ENCODE peak calls at places on chromosomes 1 and 21, in six cellular contexts. I is GM12878, P is hepatocyte, X is mammary epithelial cell, H is GM23338, Z is A673. V is an unnamed sample.
A peak's percentile ranks its signal among the peaks of the same experiment; 100 is the strongest.

GRCh38 chr1:50246869-50247268 is 138.1 kb downstream of the ELAVL4 start:
- DNase-seq in P (no peak), I (no peak), Z (no peak), X (no peak), H (no peak), V (no peak)

GRCh38 chr21:25831300-25831699 is 96.5 kb downstream of the GABPA start:
- DNase-seq in H (no peak), Z (no peak), X (no peak), P (no peak), I (no peak), V (no peak)

GRCh38 chr21:43269461-43269860 is 100.7 kb downstream of the CRYAA start:
- DNase-seq in P (no peak), H (peak; percentile 59), X (no peak), I (no peak), Z (peak; percentile 28), V (no peak)

GRCh38 chr1:47866631-47867446 is 130.3 kb downstream of the TRABD2B start:
- DNase-seq in Z (no peak), P (peak; percentile 56), I (no peak), X (no peak), H (no peak), V (no peak)

GRCh38 chr1:65230741-65231439 is 78.5 kb upstream of the DNAJC6 start:
- DNase-seq in I (no peak), Z (no peak), H (no peak), X (no peak), P (no peak), V (no peak)

GRCh38 chr1:90730247-90731022 is 13.3 kb upstream of the BARHL2 start:
- DNase-seq in I (no peak), X (no peak), Z (peak; percentile 75), H (peak; percentile 52), P (no peak), V (no peak)

GRCh38 chr1:31412732-31413404 is at the start of gene SERINC2:
- DNase-seq in H (peak; percentile 84), Z (no peak), P (peak; percentile 89), I (no peak), X (peak; percentile 61), V (no peak)

GRCh38 chr1:112504666-112505399 is 3.9 kb upstream of the WNT2B start:
- DNase-seq in X (no peak), P (peak; percentile 25), I (no peak), Z (no peak), H (peak; percentile 27), V (no peak)

GRCh38 chr1:106055900-106056299 is 1000.6 kb upstream of the PRMT6 start:
- DNase-seq in H (no peak), P (peak; percentile 6), I (no peak), X (no peak), Z (peak; percentile 3), V (no peak)

GRCh38 chr1:216750962-216751361 is 27.7 kb upstream of the ESRRG start:
- DNase-seq in H (no peak), I (no peak), X (no peak), Z (no peak), P (no peak), V (no peak)

GRCh38 chr1:21670059-21670881 is 1.1 kb upstream of the RAP1GAP start:
- DNase-seq in P (no peak), Z (no peak), I (no peak), X (no peak), H (peak; percentile 49), V (no peak)

GRCh38 chr1:21670956-21671902 is 2.1 kb upstream of the RAP1GAP start:
- DNase-seq in I (no peak), X (no peak), P (no peak), Z (no peak), H (no peak), V (no peak)

GRCh38 chr1:21669033-21669286 is 197 bp downstream of the RAP1GAP start:
- DNase-seq in P (no peak), H (no peak), Z (no peak), X (no peak), I (no peak), V (no peak)

GRCh38 chr1:21668232-21669032 is 725 bp downstream of the RAP1GAP start:
- DNase-seq in X (no peak), Z (no peak), H (peak; percentile 41), P (no peak), I (no peak), V (no peak)

DNA sequence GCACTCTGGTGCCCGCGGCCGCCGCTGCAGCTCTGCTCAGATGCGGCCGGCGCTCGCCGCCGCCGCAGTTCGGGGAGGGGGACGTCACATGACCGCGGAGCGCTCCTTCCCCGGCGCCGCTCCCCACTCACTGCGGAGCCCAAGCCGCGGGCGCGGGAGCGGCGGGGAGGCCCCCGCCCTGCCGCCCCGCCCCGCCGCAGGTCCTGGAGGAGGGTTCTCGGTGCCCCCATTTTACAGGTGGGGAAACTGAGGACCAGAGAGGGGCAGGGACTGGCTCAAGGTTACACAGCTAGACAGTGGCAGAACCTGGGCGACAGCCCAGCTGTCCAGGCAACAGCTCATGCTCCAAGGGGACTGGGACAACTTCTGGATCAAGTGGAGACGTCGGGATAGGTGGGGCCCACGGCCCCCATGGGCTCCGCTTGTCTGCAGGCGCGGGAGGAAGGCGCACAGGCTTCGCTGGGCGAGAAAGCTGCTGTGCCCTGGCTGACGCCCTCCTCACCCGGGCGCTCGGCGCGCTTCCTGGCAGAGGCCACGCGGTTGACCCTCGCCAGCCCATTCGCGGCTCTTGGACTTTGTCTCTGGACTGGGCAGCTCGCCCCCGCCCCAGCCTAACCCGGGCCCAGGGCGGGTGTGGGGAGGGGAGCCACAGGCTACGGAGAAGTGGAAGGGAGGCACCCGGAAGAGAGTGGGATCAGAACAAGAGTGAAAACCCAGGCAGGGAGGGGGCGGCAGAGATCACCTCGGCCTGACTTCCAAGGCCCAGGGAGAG is at the start of gene RAP1GAP:
- DNase-seq in I (no peak), P (peak; percentile 83), X (no peak), Z (peak; percentile 45), H (peak; percentile 78), V (no peak)
- H3K4me3 ChIP-seq in I (no peak within 1 kb of the TSS), P (peak within 1 kb of the TSS; percentile 75), X (no peak within 1 kb of the TSS), Z (peak within 1 kb of the TSS; percentile 68), H (peak within 1 kb of the TSS; percentile 83), V (no peak within 1 kb of the TSS)

DNA sequence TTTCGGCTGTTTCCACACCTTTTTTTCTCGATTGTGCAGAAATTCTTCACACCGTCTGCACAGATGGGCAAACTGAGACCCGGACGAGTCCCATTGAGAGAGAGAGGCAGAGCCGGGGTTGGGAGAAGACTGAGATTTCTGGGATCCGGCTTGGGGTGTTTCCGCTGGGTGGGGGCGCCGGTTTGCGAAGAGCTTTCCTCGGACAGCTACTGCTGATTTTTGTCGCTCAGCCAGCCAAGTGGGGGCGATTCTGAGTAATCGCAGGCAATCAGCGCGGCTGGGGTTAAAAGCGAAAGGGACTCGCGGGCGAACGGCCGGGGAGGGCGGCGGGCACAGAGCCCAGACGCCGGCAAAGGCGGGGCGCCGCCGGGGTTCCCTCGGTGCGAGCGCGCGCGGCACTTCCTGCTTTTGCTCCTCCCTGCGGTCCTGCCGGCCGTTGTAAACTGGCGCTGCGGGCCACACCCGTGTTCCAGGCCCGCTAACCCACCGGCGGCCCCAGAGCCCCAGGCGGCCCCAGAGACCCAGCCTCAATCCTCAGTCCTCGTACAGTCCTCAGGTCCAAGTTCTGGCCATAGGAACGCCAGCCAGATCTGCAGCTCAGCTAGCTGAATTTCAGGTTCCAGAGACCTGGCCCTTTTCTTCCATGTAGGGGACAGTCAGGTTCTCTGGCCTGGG is 32.4 kb upstream of the JUN start:
- DNase-seq in I (peak; percentile 53), Z (peak; percentile 84), X (peak; percentile 84), P (peak; percentile 94), H (peak; percentile 87), V (peak; percentile 85)
- TF ChIP-seq CTCF in I (peak; percentile 22), Z (peak; percentile 17), X (peak; percentile 25), P (no peak), H (no peak), V (no peak)

DNA sequence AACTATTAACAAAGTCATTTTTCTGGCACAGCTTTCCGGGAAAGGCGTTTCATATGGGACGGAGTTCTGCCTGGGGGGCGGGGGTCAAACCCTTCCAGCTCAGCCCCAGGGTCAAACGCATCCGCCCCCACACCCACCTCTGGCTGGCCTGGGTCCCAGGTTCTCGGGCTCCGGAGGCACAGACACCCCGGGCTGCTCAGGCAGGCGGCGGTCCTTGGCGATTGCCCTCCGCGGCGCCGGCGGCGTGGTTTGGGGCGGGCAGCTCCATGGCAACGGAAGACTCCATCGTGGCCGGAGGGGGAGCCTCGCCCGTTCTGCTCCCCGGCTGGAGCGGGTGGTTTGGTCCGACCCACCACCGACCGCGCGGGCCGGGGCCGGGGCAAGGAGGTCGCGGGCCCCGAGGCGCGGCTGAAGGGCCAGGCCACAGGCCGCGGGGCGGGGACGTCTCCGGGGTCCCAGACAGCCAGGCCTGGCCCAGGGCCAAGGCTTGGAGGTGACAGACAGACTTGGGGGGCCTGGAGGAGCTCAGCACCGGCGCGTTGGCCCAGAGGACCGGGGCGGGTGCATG is at the start of gene CFAP74:
- DNase-seq in H (peak; percentile 93), X (no peak), Z (peak; percentile 44), I (no peak), P (peak; percentile 76), V (peak; percentile 29)
- TF ChIP-seq EZH2 in H (no peak), X (no peak), Z (peak; percentile 55), I (no peak), P (no peak), V (no peak)

DNA sequence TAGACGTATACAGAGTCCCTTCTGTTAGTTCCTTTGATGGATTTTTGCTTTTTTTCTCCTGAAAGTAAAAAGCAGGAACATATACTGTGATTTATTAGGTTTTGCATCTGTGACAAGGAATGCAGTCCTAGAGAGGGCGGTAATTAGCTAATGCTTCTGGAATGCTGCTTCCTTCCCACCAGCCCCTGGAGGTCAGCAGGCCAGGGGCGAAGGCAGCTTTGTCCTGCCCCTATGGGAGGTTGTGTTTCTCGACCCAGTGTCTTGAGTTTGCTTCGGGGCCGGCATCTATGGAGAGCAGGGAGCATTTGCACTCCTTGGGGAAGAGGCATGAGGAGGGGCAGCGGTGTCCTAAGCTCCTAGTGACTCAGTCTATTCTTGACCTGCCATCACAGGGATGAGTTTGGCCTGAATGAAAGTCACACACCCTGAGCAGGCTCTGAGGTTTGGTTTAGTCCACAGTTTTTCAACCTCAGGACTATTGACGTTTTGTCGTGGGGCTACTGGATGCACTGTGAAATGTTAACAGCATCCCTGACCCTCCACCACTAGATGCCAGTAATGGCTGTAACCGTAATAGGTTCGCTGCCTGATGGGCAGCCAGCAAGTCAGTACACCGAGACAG is 85.0 kb upstream of the KCNJ15 start:
- DNase-seq in P (peak; percentile 35), X (no peak), Z (no peak), H (peak; percentile 78), I (no peak), V (peak; percentile 67)
- H3K4me3 ChIP-seq in P (no peak overlapping the region), X (no peak overlapping the region), Z (no peak overlapping the region), H (no peak overlapping the region), I (no peak overlapping the region), V (no peak overlapping the region)